ENCODE peak calls at places on chromosomes 11 and 22, in six cellular contexts. I, W, S, F, K and N are unnamed samples.

GRCh38 chr22:26446808-26447515 is 17.9 kb downstream of the ASPHD2 start:
- DNase-seq in I (no peak), W (no peak), S (no peak), F (no peak), K (no peak), N (no peak)

GRCh38 chr11:27447288-27447914 is 25.2 kb downstream of the LGR4 start:
- DNase-seq in I (no peak), W (no peak), S (no peak), F (no peak), K (no peak), N (no peak)

GRCh38 chr22:49206281-49206680 is 621.4 kb downstream of the BRD1 start:
- DNase-seq in I (no peak), W (no peak), S (no peak), F (no peak), K (no peak), N (no peak)

GRCh38 chr22:32020117-32020516 is 22.9 kb upstream of the SLC5A1 start:
- DNase-seq in I (peak), W (no peak), S (no peak), F (peak), K (no peak), N (no peak)

GRCh38 chr11:130383363-130384168 is 44.8 kb downstream of the ADAMTS8 start:
- DNase-seq in I (no peak), W (no peak), S (no peak), F (no peak), K (no peak), N (no peak)

GRCh38 chr11:124837491-124837856 is 27.8 kb upstream of the ROBO3 start:
- DNase-seq in I (peak), W (peak), S (no peak), F (peak), K (peak), N (no peak)

GRCh38 chr11:130692220-130692619 is 224.1 kb downstream of the SNX19 start:
- DNase-seq in I (no peak), W (no peak), S (no peak), F (no peak), K (no peak), N (no peak)

GRCh38 chr11:77191429-77191822 is 63.4 kb downstream of the MYO7A start:
- DNase-seq in I (no peak), W (no peak), S (no peak), F (no peak), K (no peak), N (no peak)

GRCh38 chr11:61065955-61066638 is 36.2 kb upstream of the CD5 start:
- DNase-seq in I (no peak), W (no peak), S (no peak), F (no peak), K (no peak), N (no peak)

GRCh38 chr11:62054484-62055121 is 69.2 kb upstream of the INCENP start:
- DNase-seq in I (peak), W (no peak), S (no peak), F (peak), K (peak), N (no peak)

GRCh38 chr11:8083088-8083395 is 2.0 kb downstream of the TUB start:
- DNase-seq in I (no peak), W (no peak), S (no peak), F (no peak), K (no peak), N (no peak)

GRCh38 chr11:124751741-124752470 is at the start of gene VSIG2:
- DNase-seq in I (no peak), W (no peak), S (no peak), F (no peak), K (no peak), N (no peak)

GRCh38 chr22:24681236-24681635 is 78.2 kb downstream of the GGT1 start:
- DNase-seq in I (no peak), W (no peak), S (no peak), F (no peak), K (peak), N (no peak)

GRCh38 chr22:39674536-39674935 is 104.0 kb downstream of the CACNA1I start:
- DNase-seq in I (no peak), W (no peak), S (no peak), F (peak), K (no peak), N (no peak)

DNA sequence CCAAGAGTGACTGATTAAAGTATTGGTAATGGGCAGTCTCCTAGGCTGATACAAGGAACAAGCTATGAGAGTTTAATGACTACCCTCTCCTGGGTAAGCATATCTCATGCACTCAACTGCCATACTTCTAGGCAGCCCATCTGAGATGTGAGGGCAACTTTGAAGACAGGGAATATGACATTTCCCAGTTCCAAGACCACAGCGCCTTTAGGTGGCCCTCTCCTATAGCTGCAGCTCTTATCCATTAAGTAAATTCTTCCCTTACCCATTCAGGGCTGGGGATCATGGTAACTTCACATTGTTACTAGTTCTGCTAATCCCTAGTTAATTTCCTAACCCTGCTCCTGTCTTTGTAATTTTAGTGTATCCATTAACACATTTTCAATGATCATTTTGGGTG is 157.3 kb upstream of the CTSC start:
- DNase-seq in I (no peak), W (no peak), S (no peak), F (no peak), K (no peak), N (no peak)
- TF ChIP-seq CTCF in I (no peak), W (no peak), S (no peak), F (no peak), K (no peak), N (no peak)

DNA sequence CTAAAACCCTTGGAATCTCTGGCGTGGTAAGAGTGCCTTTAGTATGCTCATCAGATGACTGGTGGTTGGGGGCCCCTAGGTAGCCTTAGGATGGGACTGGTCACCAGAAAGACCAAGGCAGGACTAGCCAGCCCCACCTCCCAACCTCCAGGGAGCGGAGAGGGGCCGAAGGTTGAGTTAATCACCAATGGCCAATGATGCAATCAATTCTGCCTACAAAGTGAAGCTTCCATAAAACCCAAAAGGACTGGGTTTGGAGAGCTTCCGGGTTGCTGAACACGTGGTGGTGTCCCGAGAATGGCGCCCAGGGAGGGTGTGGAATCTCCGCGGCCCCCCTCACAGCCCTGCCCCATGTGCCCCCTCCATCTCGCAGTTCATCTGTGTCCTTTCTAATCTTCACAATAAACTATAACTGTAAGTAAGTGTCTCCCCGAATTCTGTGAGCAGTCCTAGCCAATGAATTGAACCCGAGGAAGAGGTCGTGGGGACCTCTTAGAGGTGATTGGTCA is 66.4 kb upstream of the SLC22A12 start:
- DNase-seq in I (no peak), W (no peak), S (no peak), F (no peak), K (no peak), N (no peak)
- TF ChIP-seq CTCF in I (no peak), W (no peak), S (no peak), F (no peak), K (no peak), N (no peak)

DNA sequence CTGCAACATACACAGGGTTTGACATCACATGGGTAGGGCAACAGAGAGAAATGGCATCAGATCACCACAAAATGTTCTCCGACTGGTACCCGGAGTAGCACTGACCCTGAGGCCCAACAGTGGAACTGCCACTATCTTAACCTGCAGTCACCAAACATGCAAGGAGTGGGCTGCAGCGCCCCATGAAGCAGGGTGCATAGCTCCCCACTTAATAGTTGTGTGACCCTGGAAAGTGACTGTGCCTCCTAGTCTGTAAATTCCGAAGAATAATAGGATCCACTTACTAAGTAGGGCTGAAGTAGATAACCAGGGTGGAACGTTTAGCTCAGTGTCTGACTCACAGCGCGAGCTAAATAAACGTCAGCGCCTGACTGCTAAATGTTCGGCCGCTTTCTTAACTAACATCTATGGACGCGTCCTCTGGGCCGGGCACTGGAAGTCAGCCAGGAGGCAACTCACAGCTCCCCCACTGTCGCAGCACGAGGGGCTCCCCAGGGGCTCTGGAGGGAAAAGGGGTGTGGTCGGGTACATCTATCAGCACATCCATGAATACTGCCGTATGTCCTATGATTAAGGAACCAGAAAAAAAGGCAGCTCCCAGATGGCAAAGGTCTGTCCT is 777 bp downstream of the LTO1 start:
- DNase-seq in I (peak), W (no peak), S (no peak), F (peak), K (peak), N (no peak)
- TF ChIP-seq CTCF in I (no peak), W (no peak), S (no peak), F (no peak), K (no peak), N (no peak)

GRCh38 chr11:33258631-33259184 is 1.5 kb downstream of the HIPK3 start:
- DNase-seq in I (peak), W (no peak), S (no peak), F (no peak), K (no peak), N (no peak)
- TF ChIP-seq CTCF in I (no peak), W (no peak), S (no peak), F (no peak), K (no peak), N (no peak)

DNA sequence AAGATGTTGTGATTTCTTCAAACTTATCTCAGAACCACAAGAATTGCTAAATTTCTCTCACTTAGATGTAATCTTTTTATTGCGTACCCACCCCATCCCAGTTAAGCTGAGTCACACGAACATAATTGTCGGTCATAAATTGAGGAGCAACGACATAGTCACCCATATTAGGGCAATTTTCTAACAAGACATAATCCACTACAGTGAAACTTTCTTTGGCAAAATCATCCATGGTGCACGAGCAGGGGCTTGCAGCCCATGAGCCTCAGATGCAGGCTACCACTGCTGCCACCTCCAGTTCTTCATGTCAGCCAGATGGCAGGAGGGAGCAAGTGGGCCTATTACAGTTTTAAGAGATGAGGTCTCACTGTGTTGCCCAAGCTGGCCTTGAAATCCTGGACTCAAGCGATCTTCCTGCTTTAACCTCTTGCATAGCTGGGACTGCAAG is 70.3 kb upstream of the GRK2 start:
- DNase-seq in I (no peak), W (no peak), S (no peak), F (no peak), K (peak), N (no peak)
- TF ChIP-seq CTCF in I (no peak), W (no peak), S (no peak), F (no peak), K (peak), N (no peak)

DNA sequence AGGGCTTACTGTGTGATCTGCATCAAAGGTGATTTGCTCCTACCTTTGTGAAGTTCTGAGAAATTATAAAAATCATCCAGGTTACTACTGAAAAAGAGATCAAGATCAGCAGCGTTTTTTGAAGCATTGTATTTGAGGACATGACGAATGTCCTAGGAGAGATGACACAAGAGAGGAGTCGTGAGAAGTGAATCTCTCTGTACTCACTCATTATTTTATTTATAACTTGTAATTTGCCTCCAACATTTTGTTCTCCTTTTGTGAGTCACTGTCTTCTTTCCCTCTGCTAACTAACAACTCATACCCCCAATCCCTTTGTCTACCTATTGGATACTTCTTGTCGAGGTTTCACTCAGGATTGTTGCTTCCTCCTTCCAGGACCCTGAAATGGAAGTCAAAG is 8.6 kb downstream of the NXPE1 start:
- DNase-seq in I (no peak), W (no peak), S (no peak), F (no peak), K (no peak), N (no peak)
- TF ChIP-seq CTCF in I (no peak), W (no peak), S (no peak), F (no peak), K (no peak), N (no peak)